ENCODE peak calls at places on chromosomes 1 and 21, in seven cellular contexts. E is activated CD4-positive, alpha-beta T cell treated with anti-CD3 and anti-CD28 coated beads for 24 hours; Z is Right ventricle myocardium inferior; P is T follicular helper cell; G is Panc1; Q is iris pigment epithelial cell; T is stimulated activated CD4-positive, alpha-beta T cell treated with anti-CD3 and anti-CD28 coated beads, Interleukin-1b, Interleukin-23, amount 100 ng/mL, for 4 hours. K is an unnamed sample.

GRCh38 chr1:6392880-6393399 is 627 bp downstream of the ACOT7 start:
- DNase-seq in G (no peak), T (no peak), E (no peak), Q (no peak), Z (no peak), P (peak), K (no peak)

GRCh38 chr1:42385283-42385682 is 4.7 kb downstream of the RIMKLA start:
- DNase-seq in G (no peak), P (no peak), T (no peak), Q (peak), Z (no peak), E (no peak), K (no peak)

GRCh38 chr1:231518485-231519035 is 9.9 kb upstream of the TSNAX start:
- DNase-seq in Z (no peak), T (no peak), P (no peak), G (no peak), E (no peak), Q (no peak), K (no peak)

GRCh38 chr1:211736351-211736915 is 61.0 kb upstream of the NEK2 start:
- DNase-seq in Z (no peak), P (no peak), T (no peak), G (no peak), E (no peak), Q (no peak), K (no peak)

GRCh38 chr21:17476006-17476405 is 36.8 kb upstream of the CXADR start:
- DNase-seq in T (no peak), Z (no peak), G (no peak), Q (no peak), P (no peak), E (no peak), K (no peak)

GRCh38 chr1:2183937-2184334 is 10.6 kb downstream of the FAAP20 start:
- DNase-seq in Q (no peak), Z (no peak), G (no peak), T (no peak), E (no peak), P (no peak), K (no peak)

GRCh38 chr1:212457740-212458338 is 25.1 kb downstream of the NENF start:
- DNase-seq in T (peak), G (no peak), Q (peak), E (peak), Z (no peak), P (peak), K (no peak)

GRCh38 chr1:235901461-235901860 is 34.8 kb upstream of the LYST start:
- DNase-seq in T (no peak), Z (no peak), E (no peak), G (no peak), P (no peak), Q (peak), K (no peak)

GRCh38 chr1:37997256-37998088 is 7.7 kb upstream of the SF3A3 start:
- DNase-seq in G (no peak), Q (no peak), T (no peak), P (no peak), E (no peak), Z (no peak), K (no peak)